ENCODE peak calls at places on chromosomes 5 and 9, in six cellular contexts. U is fibroblast of lung; S is CD4-positive, CD25-positive, alpha-beta regulatory T cell; L is CD8-positive, alpha-beta memory T cell; V is tibial nerve; G is small intestine. O is an unnamed sample. For H3K36me3, the result is how much of the 10 kb centered on the place peaks cover.

GRCh38 chr9:71719585-71719984 is 48.7 kb downstream of the CEMIP2 start:
- DNase-seq in U (peak), S (no peak), L (no peak), V (no peak), G (no peak), O (no peak)

GRCh38 chr9:86075132-86075807 is 24.1 kb downstream of the GOLM1 start:
- DNase-seq in U (no peak), S (no peak), L (no peak), V (no peak), G (peak), O (peak)

GRCh38 chr5:89095341-89095740 is 212.4 kb upstream of the MEF2C start:
- DNase-seq in U (no peak), S (no peak), L (no peak), V (no peak), G (no peak), O (no peak)

GRCh38 chr9:37801287-37801850 is 772 bp downstream of the DCAF10 start:
- DNase-seq in U (peak), S (no peak), L (no peak), V (no peak), G (peak), O (no peak)

GRCh38 chr9:7533376-7534090 is 266.0 kb downstream of the DMAC1 start:
- DNase-seq in U (no peak), S (no peak), L (no peak), V (no peak), G (no peak), O (no peak)

GRCh38 chr9:21615018-21615417 is 132.9 kb upstream of the IFNE start:
- DNase-seq in U (no peak), S (no peak), L (no peak), V (no peak), G (no peak), O (no peak)

GRCh38 chr5:57441557-57441956 is 41.1 kb downstream of the ACTBL2 start:
- DNase-seq in U (peak), S (no peak), L (no peak), V (no peak), G (peak), O (peak)

GRCh38 chr5:69504036-69504435 is 11.4 kb downstream of the OCLN start:
- DNase-seq in U (no peak), S (no peak), L (no peak), V (no peak), G (no peak), O (no peak)

GRCh38 chr5:167754501-167754941 is 536.9 kb upstream of the WWC1 start:
- DNase-seq in U (no peak), S (no peak), L (no peak), V (no peak), G (no peak), O (no peak)

GRCh38 chr5:112957970-112958773 is 18.4 kb upstream of the DCP2 start:
- DNase-seq in U (peak), S (no peak), L (no peak), V (no peak), G (peak), O (peak)

GRCh38 chr9:137296214-137297059 is 5.6 kb downstream of the NRARP start:
- DNase-seq in U (peak), S (no peak), L (no peak), V (no peak), G (peak), O (peak)

GRCh38 chr9:76459691-76460635 is 981 bp downstream of the GCNT1 start:
- DNase-seq in U (peak), S (no peak), L (peak), V (no peak), G (peak), O (peak)

GRCh38 chr9:133529874-133530273 is 4.6 kb upstream of the ADAMTSL2 start:
- DNase-seq in U (no peak), S (no peak), L (no peak), V (no peak), G (no peak), O (no peak)

GRCh38 chr5:102536323-102536928 is 37.6 kb upstream of the SLCO6A1 start:
- DNase-seq in U (peak), S (no peak), L (no peak), V (no peak), G (no peak), O (no peak)

GRCh38 chr5:5487961-5488360 is 65.5 kb downstream of the ICE1 start:
- DNase-seq in U (no peak), S (no peak), L (no peak), V (no peak), G (no peak), O (no peak)

GRCh38 chr5:154811653-154812465 is 38.5 kb downstream of the FAXDC2 start:
- DNase-seq in U (peak), S (peak), L (peak), V (peak), G (peak), O (peak)

GRCh38 chr9:119095072-119095471 is 274.2 kb downstream of the BRINP1 start:
- DNase-seq in U (no peak), S (no peak), L (no peak), V (no peak), G (no peak), O (no peak)

GRCh38 chr5:152170350-152170749 is 234.7 kb downstream of the NMUR2 start:
- DNase-seq in U (no peak), S (no peak), L (no peak), V (no peak), G (no peak), O (no peak)

GRCh38 chr9:83238871-83239624 is 176.1 kb upstream of the RASEF start:
- DNase-seq in U (no peak), S (no peak), L (no peak), V (peak), G (peak), O (no peak)

GRCh38 chr5:127934791-127935256 is 148.7 kb upstream of the SLC12A2 start:
- DNase-seq in U (peak), S (no peak), L (no peak), V (no peak), G (peak), O (no peak)

GRCh38 chr9:133612816-133613215 is 3.6 kb upstream of the FAM163B start:
- DNase-seq in U (no peak), S (no peak), L (no peak), V (no peak), G (no peak), O (no peak)

GRCh38 chr9:7570107-7570720 is 229.4 kb downstream of the DMAC1 start:
- DNase-seq in U (peak), S (peak), L (peak), V (peak), G (peak), O (peak)

GRCh38 chr9:113274474-113275146 is 762 bp downstream of the CDC26 start:
- DNase-seq in U (peak), S (peak), L (peak), V (peak), G (peak), O (peak)

GRCh38 chr9:133702798-133703570 is 35.2 kb downstream of the SARDH start:
- DNase-seq in U (no peak), S (no peak), L (no peak), V (no peak), G (no peak), O (no peak)

GRCh38 chr5:39513236-39513635 is 88.5 kb upstream of the DAB2 start:
- DNase-seq in U (no peak), S (no peak), L (no peak), V (no peak), G (no peak), O (peak)

GRCh38 chr9:138072161-138072842 is 194.7 kb downstream of the CACNA1B start:
- DNase-seq in U (no peak), S (no peak), L (no peak), V (no peak), G (no peak), O (no peak)

GRCh38 chr5:55234171-55234700 is 828 bp upstream of the CCNO start:
- DNase-seq in U (no peak), S (no peak), L (no peak), V (no peak), G (peak), O (peak)

GRCh38 chr5:136197462-136198142 is 4.6 kb upstream of the SMIM32 start:
- DNase-seq in U (no peak), S (no peak), L (no peak), V (no peak), G (no peak), O (no peak)

GRCh38 chr9:28648723-28649122 is 1075.4 kb upstream of the C9orf72 start:
- DNase-seq in U (no peak), S (no peak), L (no peak), V (no peak), G (no peak), O (no peak)

GRCh38 chr9:134814598-134815215 is 65.9 kb upstream of the FCN2 start:
- DNase-seq in U (peak), S (no peak), L (no peak), V (no peak), G (no peak), O (peak)

DNA sequence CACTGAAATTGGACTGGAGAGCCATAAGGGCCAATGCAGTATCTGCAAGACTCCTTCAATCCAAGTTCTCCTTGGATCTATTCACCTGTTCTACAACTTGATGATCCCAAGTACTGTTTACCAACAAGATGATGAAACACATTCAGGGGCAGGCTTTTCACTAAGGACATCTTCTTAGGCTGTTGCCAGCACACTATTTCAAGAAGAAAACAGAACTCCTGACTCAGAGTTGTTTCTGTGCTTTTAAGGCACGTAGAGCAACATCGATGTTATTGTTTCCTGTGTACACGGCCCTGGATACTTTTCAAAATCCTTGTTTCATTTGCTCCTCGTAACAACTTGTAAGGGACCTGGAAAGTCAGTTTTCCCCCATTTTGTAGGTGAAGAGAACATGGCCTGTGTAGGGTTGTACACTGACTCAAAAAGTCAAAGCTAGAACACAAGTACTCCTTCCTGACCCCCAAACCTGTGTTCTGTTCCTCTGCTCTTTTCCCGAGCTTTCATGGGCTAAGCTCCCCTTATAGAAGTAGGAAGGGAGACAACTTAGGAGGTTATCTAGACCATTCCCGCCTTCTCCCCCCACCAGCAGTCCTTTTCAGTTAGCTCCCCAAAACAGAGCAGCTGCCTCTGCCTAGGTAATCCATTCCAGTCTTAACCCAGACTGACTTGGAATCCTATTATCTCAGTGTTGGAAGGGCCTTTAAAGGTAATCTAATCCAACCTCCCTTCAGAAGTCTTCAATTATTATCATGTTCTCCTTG is 5.2 kb upstream of the MGAT1 start:
- DNase-seq in U (no peak), S (no peak), L (no peak), V (no peak), G (no peak), O (no peak)
- H3K4me3 ChIP-seq in U (no peak), S (peak), L (peak), V (no peak), G (peak), O (no peak)

GRCh38 chr9:135944444-135945252 is 16.5 kb downstream of the UBAC1 start:
- DNase-seq in U (no peak), S (no peak), L (no peak), V (no peak), G (no peak), O (no peak)
- H3K36me3 ChIP-seq in U (under half), S (half or more), L (under half), V (half or more), G (under half), O (under half)

DNA sequence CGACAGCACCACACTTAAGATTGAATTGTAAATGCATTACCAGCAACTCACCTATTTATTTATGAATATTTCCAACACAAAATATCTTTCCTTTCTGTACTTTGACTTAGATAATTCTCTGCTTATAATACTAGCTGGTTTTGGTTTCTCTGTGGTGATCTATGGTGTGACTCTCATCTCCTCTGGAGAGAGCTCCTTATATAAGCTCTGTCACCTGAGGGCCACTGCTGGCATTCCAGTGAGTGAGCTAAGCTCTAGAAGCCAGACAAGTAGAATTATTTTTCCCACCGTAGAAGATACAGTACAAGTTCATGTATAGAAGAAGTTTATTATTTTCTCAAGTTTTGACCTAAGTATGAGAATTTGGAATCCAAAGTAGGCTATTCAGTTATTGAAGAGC is 111.5 kb downstream of the CDC42SE2 start:
- DNase-seq in U (no peak), S (no peak), L (peak), V (no peak), G (no peak), O (no peak)
- H3K4me3 ChIP-seq in U (no peak), S (peak), L (no peak), V (no peak), G (no peak), O (no peak)

GRCh38 chr9:111429175-111429574 is 55.0 kb downstream of the ECPAS start:
- DNase-seq in U (no peak), S (no peak), L (no peak), V (no peak), G (no peak), O (no peak)

GRCh38 chr9:111438576-111439235 is 45.5 kb downstream of the ECPAS start:
- DNase-seq in U (peak), S (no peak), L (no peak), V (peak), G (no peak), O (peak)

GRCh38 chr9:111431684-111432083 is 52.5 kb downstream of the ECPAS start:
- DNase-seq in U (peak), S (no peak), L (no peak), V (no peak), G (no peak), O (peak)

GRCh38 chr9:111427186-111427585 is 57.0 kb downstream of the ECPAS start:
- DNase-seq in U (peak), S (no peak), L (no peak), V (no peak), G (no peak), O (no peak)

GRCh38 chr9:111433082-111433481 is 51.1 kb downstream of the ECPAS start:
- DNase-seq in U (no peak), S (no peak), L (no peak), V (no peak), G (no peak), O (no peak)
- H3K36me3 ChIP-seq in U (under half), S (half or more), L (under half), V (half or more), G (under half), O (under half)

GRCh38 chr5:41822036-41822435 is 48.2 kb downstream of the OXCT1 start:
- DNase-seq in U (no peak), S (no peak), L (no peak), V (no peak), G (no peak), O (no peak)
- H3K4me3 ChIP-seq in U (no peak), S (no peak), L (no peak), V (no peak), G (no peak), O (no peak)

GRCh38 chr9:78314550-78314949 is 17.6 kb downstream of the PSAT1 start:
- DNase-seq in U (no peak), S (no peak), L (no peak), V (no peak), G (no peak), O (no peak)
- H3K36me3 ChIP-seq in U (under half), S (under half), L (under half), V (half or more), G (under half), O (under half)

GRCh38 chr9:98805506-98806272 is 1.8 kb upstream of the GALNT12 start:
- DNase-seq in U (peak), S (no peak), L (no peak), V (no peak), G (peak), O (peak)

GRCh38 chr9:98807811-98808195 is 333 bp downstream of the GALNT12 start:
- DNase-seq in U (no peak), S (peak), L (peak), V (no peak), G (peak), O (no peak)

GRCh38 chr9:98806394-98807069 is 938 bp upstream of the GALNT12 start:
- DNase-seq in U (peak), S (no peak), L (no peak), V (no peak), G (no peak), O (no peak)

GRCh38 chr9:98808411-98808815 is 943 bp downstream of the GALNT12 start:
- DNase-seq in U (no peak), S (no peak), L (no peak), V (no peak), G (peak), O (no peak)

GRCh38 chr9:98807070-98807810 is at the start of gene GALNT12:
- DNase-seq in U (no peak), S (peak), L (peak), V (no peak), G (peak), O (no peak)
- H3K4me3 ChIP-seq in U (peak), S (peak), L (peak), V (peak), G (peak), O (peak)

GRCh38 chr5:22465616-22466015 is 387.5 kb downstream of the CDH12 start:
- DNase-seq in U (no peak), S (no peak), L (no peak), V (no peak), G (no peak), O (no peak)
- H3K36me3 ChIP-seq in U (under half), S (under half), L (under half), V (under half), G (under half), O (under half)

GRCh38 chr9:131738293-131738692 is 1.6 kb downstream of the RAPGEF1 start:
- DNase-seq in U (no peak), S (no peak), L (no peak), V (no peak), G (no peak), O (no peak)
- H3K4me3 ChIP-seq in U (peak), S (peak), L (peak), V (no peak), G (peak), O (no peak)

O was measured in brain microvascular endothelial cell.